ENCODE peak calls at places on chromosomes 2 and 18, in ten cellular contexts. T is sigmoid colon, I is ovary, U is adrenal gland, K is GM23338, N is upper lobe of left lung, E is neural progenitor cell, X is dorsolateral prefrontal cortex, Y is fibroblast of lung, F is testis. P is an unnamed sample.

GRCh38 chr2:104744537-104744936 is 109.4 kb upstream of the POU3F3 start:
- DNase-seq in F (no peak), X (no peak), N (no peak), K (no peak), E (no peak), U (no peak), I (no peak), Y (no peak), T (no peak), P (no peak)

GRCh38 chr2:161384864-161385263 is 31.2 kb upstream of the TBR1 start:
- DNase-seq in F (no peak), I (no peak), Y (no peak), T (no peak), E (no peak), N (no peak), K (no peak), X (no peak), U (no peak), P (no peak)

GRCh38 chr18:76537621-76538020 is 42.6 kb upstream of the ZNF516 start:
- DNase-seq in T (no peak), U (no peak), X (no peak), Y (no peak), K (no peak), F (no peak), I (no peak), N (no peak), E (no peak), P (no peak)

GRCh38 chr18:34158881-34159690 is 65.6 kb downstream of the NOL4 start:
- DNase-seq in E (peak; percentile 89), F (peak; percentile 51), I (peak; percentile 36), K (peak; percentile 96), T (peak; percentile 64), N (peak; percentile 75), U (no peak), Y (peak; percentile 62), X (peak; percentile 35), P (peak; percentile 82)

GRCh38 chr2:164722604-164723338 is 101.5 kb upstream of the GRB14 start:
- DNase-seq in U (no peak), N (no peak), F (no peak), Y (no peak), X (no peak), T (no peak), E (no peak), I (no peak), K (no peak), P (no peak)

GRCh38 chr2:31192396-31193065 is 24.8 kb downstream of the CAPN14 start:
- DNase-seq in I (no peak), Y (no peak), X (no peak), E (no peak), N (no peak), T (no peak), F (no peak), U (no peak), K (no peak), P (no peak)

GRCh38 chr2:52818958-52819357 is 948.6 kb upstream of the CHAC2 start:
- DNase-seq in N (no peak), U (no peak), I (no peak), K (no peak), X (no peak), E (no peak), F (no peak), T (no peak), Y (no peak), P (no peak)

GRCh38 chr2:1553671-1554295 is 140.5 kb downstream of the TPO start:
- DNase-seq in N (no peak), T (no peak), X (no peak), U (no peak), E (peak; percentile 50), Y (peak; percentile 85), I (no peak), F (no peak), K (peak; percentile 50), P (no peak)

GRCh38 chr2:54755641-54756326 is 32.3 kb downstream of the EML6 start:
- DNase-seq in E (no peak), X (no peak), I (no peak), K (peak; percentile 5), Y (no peak), T (no peak), U (no peak), F (no peak), N (no peak), P (no peak)

GRCh38 chr2:129085386-129085785 is 766.7 kb upstream of the HS6ST1 start:
- DNase-seq in N (no peak), E (no peak), X (no peak), K (no peak), I (no peak), U (no peak), F (no peak), T (no peak), Y (no peak), P (no peak)

GRCh38 chr18:67794512-67794911 is 278.0 kb upstream of the DSEL start:
- DNase-seq in I (no peak), U (no peak), F (no peak), T (no peak), E (no peak), K (no peak), X (no peak), N (no peak), Y (peak; percentile 73), P (no peak)

GRCh38 chr2:165594935-165595255 is 125.4 kb downstream of the CSRNP3 start:
- DNase-seq in Y (no peak), X (no peak), U (no peak), K (no peak), T (no peak), I (no peak), N (no peak), E (no peak), F (no peak), P (no peak)

GRCh38 chr2:14235667-14236066 is 396.9 kb upstream of the LRATD1 start:
- DNase-seq in F (no peak), U (no peak), X (no peak), T (no peak), N (no peak), E (no peak), I (no peak), K (no peak), Y (no peak), P (no peak)

GRCh38 chr2:145789636-145790035 is 1269.7 kb upstream of the ZEB2 start:
- DNase-seq in I (no peak), F (no peak), E (no peak), X (no peak), N (no peak), T (no peak), Y (no peak), K (no peak), U (no peak), P (no peak)

GRCh38 chr2:239569401-239570090 is 168.7 kb upstream of the HDAC4 start:
- DNase-seq in E (no peak), F (no peak), T (no peak), N (peak; percentile 37), U (no peak), K (no peak), X (no peak), I (no peak), Y (peak; percentile 2), P (no peak)

GRCh38 chr18:7020995-7021777 is 96.4 kb downstream of the LAMA1 start:
- DNase-seq in X (no peak), U (no peak), Y (no peak), I (no peak), K (peak; percentile 33), N (no peak), T (no peak), F (no peak), E (no peak), P (peak; percentile 19)

GRCh38 chr2:85760371-85760770 is 6.6 kb downstream of the ATOH8 start:
- DNase-seq in K (no peak), F (no peak), E (no peak), X (no peak), I (no peak), U (no peak), T (no peak), Y (peak; percentile 67), N (no peak), P (no peak)

GRCh38 chr2:228548230-228548629 is 366.7 kb upstream of the SPHKAP start:
- DNase-seq in T (no peak), U (no peak), K (no peak), E (no peak), I (no peak), Y (peak; percentile 25), X (no peak), N (no peak), F (no peak), P (no peak)

GRCh38 chr18:61286867-61287266 is 46.4 kb upstream of the CDH20 start:
- DNase-seq in N (no peak), U (no peak), X (no peak), T (no peak), Y (no peak), E (no peak), F (no peak), K (no peak), I (no peak), P (no peak)

GRCh38 chr2:33444961-33445360 is 31.5 kb upstream of the RASGRP3 start:
- DNase-seq in E (no peak), F (no peak), Y (no peak), T (no peak), X (no peak), U (no peak), N (no peak), K (no peak), I (no peak), P (no peak)
- H3K4me3 ChIP-seq in E (no peak overlapping the region), F (no peak overlapping the region), Y (no peak overlapping the region), T (no peak overlapping the region), X (no peak overlapping the region), U (no peak overlapping the region), N (no peak overlapping the region), K (no peak overlapping the region), I (no peak overlapping the region), P (no peak overlapping the region)

GRCh38 chr2:232030229-232030628 is 68.7 kb downstream of the DIS3L2 start:
- DNase-seq in T (no peak), N (no peak), Y (no peak), E (no peak), K (peak; percentile 56), I (no peak), X (no peak), U (no peak), F (no peak), P (peak; percentile 20)
- TF ChIP-seq CTCF in T (no peak), N (no peak), Y (no peak), E (peak; percentile 41), K (peak; percentile 58), I (no peak), X (no peak), U (no peak), F (no peak), P (peak; percentile 52)

DNA sequence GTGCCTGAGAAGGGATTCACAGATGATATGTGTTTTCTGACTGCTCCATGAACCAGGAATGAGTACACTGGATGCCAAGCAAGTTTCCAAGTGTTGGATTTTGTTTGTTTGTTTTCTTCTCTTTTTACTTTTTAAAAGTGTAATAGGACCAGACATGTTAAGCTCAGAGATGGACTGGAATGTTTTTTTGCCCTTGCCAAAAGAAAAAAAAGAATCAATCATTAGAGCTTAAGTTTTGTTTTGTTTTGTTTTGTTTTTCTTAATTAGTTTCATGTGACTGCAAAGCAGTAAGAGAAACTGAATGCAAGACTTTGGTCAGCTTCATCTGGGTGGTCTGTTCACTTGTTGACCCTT is 42.5 kb upstream of the SLC1A4 start:
- DNase-seq in U (no peak), T (no peak), F (no peak), Y (no peak), E (no peak), X (no peak), I (no peak), N (no peak), K (no peak), P (no peak)
- H3K4me3 ChIP-seq in U (no peak overlapping the region), T (no peak overlapping the region), F (no peak overlapping the region), Y (no peak overlapping the region), E (no peak overlapping the region), X (no peak overlapping the region), I (no peak overlapping the region), N (no peak overlapping the region), K (no peak overlapping the region), P (no peak overlapping the region)

GRCh38 chr2:42028571-42029148 is 19.2 kb upstream of the PKDCC start:
- DNase-seq in Y (peak; percentile 45), E (no peak), F (no peak), K (no peak), X (no peak), I (peak; percentile 60), T (no peak), U (no peak), N (no peak), P (no peak)
- TF ChIP-seq CTCF in Y (no peak), E (no peak), F (no peak), K (no peak), X (no peak), I (no peak), T (no peak), U (no peak), N (no peak), P (no peak)